ENCODE peak calls at places on chromosomes 6 and 20, in six cellular contexts. L is thoracic aorta; J is HCT116; U is CD4-positive, CD25-positive, alpha-beta regulatory T cell; F is A549; E is IMR-90. G is an unnamed sample.

GRCh38 chr6:28643017-28643740 is 117.5 kb downstream of the GPX5 start:
- DNase-seq in L (no peak), J (peak; percentile 88), U (no peak), F (no peak), E (peak; percentile 78), G (no peak)

GRCh38 chr6:127554435-127555006 is 22.5 kb upstream of the C6orf58 start:
- DNase-seq in L (no peak), J (peak; percentile 60), U (no peak), F (peak; percentile 33), E (peak; percentile 27), G (no peak)

GRCh38 chr6:119347466-119348307 is 1.9 kb downstream of the MAN1A1 start:
- DNase-seq in L (no peak), J (no peak), U (peak; percentile 12), F (no peak), E (peak; percentile 23), G (no peak)

GRCh38 chr6:115393821-115394220 is 666.9 kb downstream of the FRK start:
- DNase-seq in L (no peak), J (no peak), U (no peak), F (no peak), E (no peak), G (no peak)

GRCh38 chr6:157535354-157536217 is 154.6 kb downstream of the ZDHHC14 start:
- DNase-seq in L (no peak), J (peak; percentile 72), U (no peak), F (no peak), E (peak; percentile 80), G (no peak)

GRCh38 chr6:162442675-162443074 is 284.9 kb downstream of the PRKN start:
- DNase-seq in L (no peak), J (no peak), U (no peak), F (peak; percentile 4), E (no peak), G (no peak)

GRCh38 chr6:116461563-116462507 is 660 bp downstream of the CALHM6 start:
- DNase-seq in L (no peak), J (no peak), U (peak; percentile 12), F (no peak), E (peak; percentile 47), G (no peak)

GRCh38 chr20:62951143-62951895 is 1.2 kb upstream of the SLC17A9 start:
- DNase-seq in L (no peak), J (no peak), U (no peak), F (no peak), E (no peak), G (no peak)

GRCh38 chr6:148750826-148751225 is 4.0 kb downstream of the UST start:
- DNase-seq in L (no peak), J (no peak), U (no peak), F (no peak), E (peak; percentile 36), G (no peak)

GRCh38 chr20:31849306-31849930 is 4.0 kb upstream of the FOXS1 start:
- DNase-seq in L (no peak), J (no peak), U (no peak), F (no peak), E (no peak), G (peak; percentile 78)

GRCh38 chr20:48682529-48683385 is 145.0 kb downstream of the PREX1 start:
- DNase-seq in L (peak; percentile 64), J (no peak), U (no peak), F (no peak), E (peak; percentile 92), G (no peak)

GRCh38 chr20:37383229-37383989 is 37.5 kb downstream of the SRC start:
- DNase-seq in L (peak; percentile 50), J (peak; percentile 81), U (no peak), F (peak; percentile 69), E (peak; percentile 18), G (peak; percentile 98)

GRCh38 chr6:20286968-20287565 is 74.8 kb upstream of the MBOAT1 start:
- DNase-seq in L (no peak), J (no peak), U (no peak), F (no peak), E (peak; percentile 23), G (no peak)

GRCh38 chr6:116265081-116265829 is 11.4 kb upstream of the TSPYL4 start:
- DNase-seq in L (no peak), J (no peak), U (no peak), F (no peak), E (peak; percentile 23), G (no peak)

GRCh38 chr20:22795455-22795854 is 211.1 kb upstream of the FOXA2 start:
- DNase-seq in L (no peak), J (no peak), U (no peak), F (no peak), E (no peak), G (no peak)

DNA sequence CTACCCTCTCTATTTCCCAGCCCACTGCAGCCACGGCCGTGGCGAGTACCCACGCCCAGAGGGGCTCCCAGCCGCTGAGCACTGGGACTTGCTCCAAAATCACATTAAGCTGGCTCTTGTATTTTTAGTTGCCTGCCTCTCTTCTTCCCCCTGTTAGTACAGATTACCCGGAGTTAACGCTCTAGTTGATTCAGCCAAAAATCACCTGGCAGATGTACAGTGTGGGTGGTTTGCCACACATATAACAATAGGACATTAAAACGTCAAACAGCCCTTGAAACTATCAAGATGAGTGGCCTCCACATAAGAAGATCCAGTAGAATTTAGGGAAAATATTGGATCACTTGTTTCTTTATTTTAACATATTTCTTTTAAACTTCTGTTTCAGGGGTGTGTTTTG is 268.8 kb upstream of the PRDM1 start:
- DNase-seq in L (no peak), J (no peak), U (no peak), F (no peak), E (no peak), G (no peak)
- H3K4me1 ChIP-seq in L (no peaks in the 10 kb centered on the region), J (no peaks in the 10 kb centered on the region), U (peaks cover 10% of the 10 kb centered on the region), F (no peaks in the 10 kb centered on the region), E (no peaks in the 10 kb centered on the region), G (no peaks in the 10 kb centered on the region)

GRCh38 chr6:25193147-25193864 is 85.9 kb upstream of the CARMIL1 start:
- DNase-seq in L (no peak), J (peak; percentile 58), U (no peak), F (peak; percentile 25), E (peak; percentile 95), G (no peak)
- H3K4me3 ChIP-seq in L (peak overlapping the region; percentile 18), J (no peak overlapping the region), U (no peak overlapping the region), F (no peak overlapping the region), E (no peak overlapping the region), G (no peak overlapping the region)

GRCh38 chr6:113644861-113645575 is 212.1 kb upstream of the MARCKS start:
- DNase-seq in L (no peak), J (peak; percentile 40), U (no peak), F (no peak), E (peak; percentile 98), G (no peak)

GRCh38 chr6:113647158-113647889 is 209.8 kb upstream of the MARCKS start:
- DNase-seq in L (no peak), J (no peak), U (no peak), F (no peak), E (no peak), G (no peak)

GRCh38 chr6:113645576-113645970 is 211.6 kb upstream of the MARCKS start:
- DNase-seq in L (no peak), J (no peak), U (no peak), F (no peak), E (peak; percentile 97), G (peak; percentile 83)

GRCh38 chr6:113646701-113647100 is 210.4 kb upstream of the MARCKS start:
- DNase-seq in L (no peak), J (no peak), U (no peak), F (no peak), E (no peak), G (no peak)

GRCh38 chr6:113645986-113646385 is 211.2 kb upstream of the MARCKS start:
- DNase-seq in L (no peak), J (no peak), U (no peak), F (no peak), E (no peak), G (no peak)
- H3K4me1 ChIP-seq in L (peaks cover 12% of the 10 kb centered on the region), J (peaks cover 29% of the 10 kb centered on the region), U (no peaks in the 10 kb centered on the region), F (peaks cover 58% of the 10 kb centered on the region), E (peaks cover 6% of the 10 kb centered on the region), G (peaks cover 39% of the 10 kb centered on the region)

GRCh38 chr6:6931047-6932025 is 176.4 kb upstream of the RREB1 start:
- DNase-seq in L (no peak), J (no peak), U (no peak), F (no peak), E (no peak), G (no peak)
- H3K4me3 ChIP-seq in L (no peak overlapping the region), J (no peak overlapping the region), U (no peak overlapping the region), F (no peak overlapping the region), E (no peak overlapping the region), G (no peak overlapping the region)

DNA sequence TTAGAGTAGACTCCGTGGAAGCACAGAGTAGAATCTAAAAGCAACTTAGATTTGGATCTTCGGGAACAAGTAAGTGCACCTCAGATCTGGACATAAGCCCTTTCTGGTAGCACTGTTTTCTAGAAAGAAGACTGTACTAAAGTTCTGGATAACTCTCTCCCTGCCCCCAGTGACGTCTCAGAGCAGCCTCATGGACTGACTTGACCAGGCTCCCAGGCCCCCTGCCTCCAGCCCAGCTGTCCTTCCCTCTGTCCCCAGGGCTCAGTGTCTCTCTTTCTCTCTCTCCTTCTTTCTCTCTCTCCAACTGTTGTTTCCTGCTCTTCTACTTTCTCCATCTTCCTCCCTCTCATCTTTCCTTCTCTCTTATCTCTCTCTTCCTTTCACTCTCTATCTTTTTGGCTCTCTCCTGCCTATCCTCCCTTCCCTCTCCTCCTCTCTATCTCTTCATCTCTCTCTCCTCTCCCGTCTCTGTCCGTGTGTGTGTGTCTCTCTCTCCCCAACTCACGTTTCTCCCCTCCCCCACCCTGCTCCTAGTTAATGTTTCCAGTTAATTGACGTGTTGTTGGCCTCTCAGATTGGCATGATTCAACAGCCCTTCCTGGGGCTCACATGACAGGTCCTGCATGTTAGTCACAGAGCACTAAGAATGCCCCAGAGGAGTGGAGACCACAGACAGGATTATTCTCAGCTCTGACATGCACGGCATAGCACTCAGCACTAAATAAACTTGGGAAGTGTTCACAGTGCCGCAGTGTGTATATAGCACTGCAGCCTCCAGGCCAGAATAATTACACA is 180.4 kb upstream of the FOXQ1 start:
- DNase-seq in L (no peak), J (no peak), U (no peak), F (no peak), E (peak; percentile 94), G (peak; percentile 72)
- H3K4me1 ChIP-seq in L (peaks cover 3% of the 10 kb centered on the region), J (peaks cover 5% of the 10 kb centered on the region), U (no peaks in the 10 kb centered on the region), F (no peaks in the 10 kb centered on the region), E (peaks cover 9% of the 10 kb centered on the region), G (peaks cover 18% of the 10 kb centered on the region)